ENCODE peak calls at places on chromosomes 13 and 19, in ten cellular contexts. G, I, T, C, V, Z, N, W, X and L are unnamed samples.

GRCh38 chr19:52638601-52639000 is 446 bp upstream of the ZNF83 start:
- DNase-seq in G (peak; percentile 22), I (no peak), T (peak; percentile 29), C (peak; percentile 37), V (peak; percentile 6), Z (no peak), N (no peak), W (no peak), X (no peak), L (peak; percentile 40)

GRCh38 chr13:45601680-45602079 is 13.9 kb downstream of the ERICH6B start:
- DNase-seq in G (no peak), I (no peak), T (no peak), C (no peak), V (no peak), Z (no peak), N (no peak), W (no peak), X (no peak), L (no peak)

GRCh38 chr13:47220453-47221150 is 323.7 kb upstream of the HTR2A start:
- DNase-seq in G (no peak), I (no peak), T (no peak), C (no peak), V (no peak), Z (no peak), N (no peak), W (no peak), X (no peak), L (peak; percentile 17)

GRCh38 chr13:112740502-112741131 is 50.8 kb downstream of the ATP11A start:
- DNase-seq in G (no peak), I (no peak), T (peak; percentile 39), C (peak; percentile 79), V (peak; percentile 89), Z (no peak), N (no peak), W (no peak), X (no peak), L (no peak)

GRCh38 chr13:64074989-64075474 is 2659.4 kb upstream of the PCDH20 start:
- DNase-seq in G (no peak), I (no peak), T (no peak), C (no peak), V (no peak), Z (no peak), N (no peak), W (no peak), X (no peak), L (no peak)

GRCh38 chr13:62564770-62565169 is 1149.1 kb upstream of the PCDH20 start:
- DNase-seq in G (no peak), I (no peak), T (no peak), C (no peak), V (no peak), Z (no peak), N (no peak), W (no peak), X (no peak), L (no peak)

GRCh38 chr13:21615427-21615826 is 11.5 kb upstream of the MICU2 start:
- DNase-seq in G (no peak), I (no peak), T (no peak), C (no peak), V (no peak), Z (no peak), N (no peak), W (no peak), X (no peak), L (no peak)

GRCh38 chr19:16587031-16588023 is 15.1 kb upstream of the SLC35E1 start:
- DNase-seq in G (peak; percentile 85), I (peak; percentile 68), T (no peak), C (no peak), V (no peak), Z (no peak), N (peak; percentile 30), W (no peak), X (peak; percentile 62), L (peak; percentile 32)

GRCh38 chr13:113930711-113931637 is 42.9 kb downstream of the C13orf46 start:
- DNase-seq in G (no peak), I (no peak), T (no peak), C (no peak), V (no peak), Z (no peak), N (peak; percentile 16), W (no peak), X (peak; percentile 78), L (no peak)

GRCh38 chr13:48446454-48446853 is 33.5 kb upstream of the LPAR6 start:
- DNase-seq in G (peak; percentile 65), I (peak; percentile 17), T (no peak), C (no peak), V (no peak), Z (no peak), N (no peak), W (no peak), X (no peak), L (no peak)

GRCh38 chr19:53103141-53103902 is at the start of gene ZNF160:
- DNase-seq in G (peak; percentile 96), I (peak; percentile 96), T (peak; percentile 96), C (peak; percentile 99), V (peak; percentile 100), Z (peak; percentile 98), N (peak; percentile 99), W (peak; percentile 94), X (no peak), L (peak; percentile 99)

GRCh38 chr13:35865341-35866240 is 265.6 kb downstream of the DCLK1 start:
- DNase-seq in G (no peak), I (no peak), T (no peak), C (no peak), V (no peak), Z (no peak), N (no peak), W (no peak), X (no peak), L (no peak)